ENCODE peak calls at places on chromosomes 7 and 10, in eight cellular contexts. O is SK-N-SH, M is GM12878, K is HepG2, V is HCT116, T is endothelial cell of umbilical vein, R is H1, E is K562. N is an unnamed sample.

GRCh38 chr10:25556457-25556856 is 377.6 kb upstream of the MYO3A start:
- DNase-seq in K (no peak), O (no peak), V (no peak), R (no peak), M (no peak), T (peak), E (peak), N (no peak)

GRCh38 chr7:79647711-79648110 is 194.2 kb upstream of the MAGI2 start:
- DNase-seq in O (no peak), M (no peak), V (no peak), R (no peak), K (no peak), T (no peak), E (no peak), N (no peak)

GRCh38 chr10:43942096-43942885 is 293.6 kb upstream of the ZNF32 start:
- DNase-seq in O (peak), V (no peak), T (no peak), K (no peak), E (no peak), M (no peak), R (peak), N (no peak)

GRCh38 chr10:119526606-119527592 is 15.6 kb downstream of the RGS10 start:
- DNase-seq in M (no peak), E (no peak), T (no peak), O (no peak), K (no peak), R (no peak), V (no peak), N (no peak)

GRCh38 chr7:79877874-79878465 is 256.7 kb upstream of the GNAI1 start:
- DNase-seq in O (peak), K (no peak), R (no peak), M (no peak), E (no peak), T (no peak), V (no peak), N (no peak)

GRCh38 chr10:105413997-105414396 is 772.9 kb downstream of the SORCS3 start:
- DNase-seq in R (no peak), V (no peak), E (no peak), M (no peak), T (no peak), O (no peak), K (no peak), N (no peak)

GRCh38 chr7:18041202-18041601 is 13.6 kb upstream of the PRPS1L1 start:
- DNase-seq in M (no peak), O (no peak), R (no peak), V (no peak), K (no peak), E (no peak), T (no peak), N (no peak)

GRCh38 chr10:103193107-103193819 is at the start of gene NT5C2:
- DNase-seq in M (no peak), R (peak), E (peak), O (peak), K (peak), T (peak), V (peak), N (no peak)

GRCh38 chr7:133491846-133492652 is 239.2 kb downstream of the EXOC4 start:
- DNase-seq in K (no peak), T (no peak), V (no peak), R (no peak), M (no peak), O (no peak), E (peak), N (peak)

GRCh38 chr7:19110026-19110777 is 7.2 kb downstream of the TWIST1 start:
- DNase-seq in E (no peak), R (no peak), O (no peak), T (no peak), M (no peak), V (no peak), K (no peak), N (no peak)

GRCh38 chr10:116783011-116783655 is 40.8 kb upstream of the HSPA12A start:
- DNase-seq in O (no peak), K (no peak), M (no peak), R (no peak), T (no peak), V (no peak), E (no peak), N (no peak)

GRCh38 chr7:91832493-91833045 is 47.9 kb downstream of the MTERF1 start:
- DNase-seq in M (no peak), O (no peak), V (no peak), E (no peak), K (no peak), R (no peak), T (no peak), N (no peak)

GRCh38 chr7:69553190-69553589 is 45.1 kb upstream of the AUTS2 start:
- DNase-seq in R (no peak), E (no peak), T (no peak), O (no peak), V (no peak), M (no peak), K (no peak), N (no peak)

GRCh38 chr10:15784237-15784636 is 64.5 kb upstream of the ITGA8 start:
- DNase-seq in K (no peak), R (no peak), O (no peak), T (no peak), E (no peak), V (no peak), M (no peak), N (no peak)

GRCh38 chr7:124840435-124840834 is 74.8 kb upstream of the GPR37 start:
- DNase-seq in K (peak), R (no peak), V (no peak), O (peak), T (peak), E (peak), M (no peak), N (peak)

GRCh38 chr7:112891698-112892097 is 101.5 kb upstream of the TMEM168 start:
- DNase-seq in R (no peak), E (peak), V (no peak), M (no peak), K (no peak), O (no peak), T (no peak), N (no peak)

GRCh38 chr7:3805151-3805550 is 504.1 kb downstream of the SDK1 start:
- DNase-seq in K (no peak), M (no peak), R (no peak), E (no peak), O (no peak), T (peak), V (no peak), N (peak)

GRCh38 chr10:132047575-132048293 is 18.0 kb upstream of the JAKMIP3 start:
- DNase-seq in K (no peak), M (no peak), R (no peak), T (no peak), V (no peak), O (no peak), E (no peak), N (no peak)

GRCh38 chr7:99473315-99473596 is 566 bp downstream of the ZNF789 start:
- DNase-seq in V (peak), E (peak), O (peak), K (peak), M (peak), R (no peak), T (peak), N (no peak)

GRCh38 chr10:124458874-124459273 is 2.7 kb upstream of the LHPP start:
- DNase-seq in R (no peak), E (no peak), V (no peak), K (no peak), O (no peak), M (no peak), T (no peak), N (no peak)

GRCh38 chr10:124458473-124458872 is 3.1 kb upstream of the LHPP start:
- DNase-seq in M (no peak), E (no peak), K (no peak), R (no peak), T (no peak), V (no peak), O (no peak), N (no peak)

GRCh38 chr10:124461642-124462347 is at the start of gene LHPP:
- DNase-seq in O (peak), R (peak), T (peak), K (peak), M (peak), V (peak), E (peak), N (no peak)

GRCh38 chr10:124460144-124460543 is 1.5 kb upstream of the LHPP start:
- DNase-seq in R (no peak), K (no peak), T (no peak), V (no peak), E (no peak), M (no peak), O (no peak), N (no peak)

GRCh38 chr10:124459395-124459794 is 2.2 kb upstream of the LHPP start:
- DNase-seq in K (no peak), E (no peak), V (no peak), O (no peak), T (no peak), R (no peak), M (no peak), N (no peak)
- TF ChIP-seq POLR2AphosphoS5 in K (no peak), E (no peak), V (no peak), O (no peak), T (no peak), R (no peak), M (no peak), N (no peak)

GRCh38 chr10:6875229-6875544 is 295.1 kb upstream of the PRKCQ start:
- DNase-seq in E (no peak), V (no peak), M (no peak), T (no peak), K (no peak), O (no peak), R (no peak), N (no peak)

GRCh38 chr10:6878067-6878412 is 298.0 kb upstream of the PRKCQ start:
- DNase-seq in E (peak), V (no peak), T (no peak), K (no peak), O (no peak), R (peak), M (no peak), N (no peak)

GRCh38 chr10:6877351-6878066 is 297.4 kb upstream of the PRKCQ start:
- DNase-seq in M (no peak), R (no peak), O (no peak), T (no peak), K (no peak), E (no peak), V (no peak), N (no peak)
- H3K9ac ChIP-seq in M (no peak), R (no peak), O (no peak), T (no peak), K (no peak), E (no peak), V (no peak), N (no peak)

GRCh38 chr10:23069019-23069665 is 26.2 kb upstream of the MSRB2 start:
- DNase-seq in T (no peak), E (no peak), R (no peak), V (no peak), M (peak), K (no peak), O (no peak), N (no peak)
- TF ChIP-seq POLR2AphosphoS5 in T (no peak), E (no peak), R (no peak), V (no peak), M (no peak), K (no peak), O (no peak), N (no peak)

GRCh38 chr7:105389889-105390288 is 1.2 kb upstream of the SRPK2 start:
- DNase-seq in V (no peak), T (no peak), K (no peak), O (no peak), E (no peak), R (no peak), M (no peak), N (no peak)
- H3K9ac ChIP-seq in V (no peak), T (no peak), K (no peak), O (no peak), E (no peak), R (no peak), M (no peak), N (no peak)

DNA sequence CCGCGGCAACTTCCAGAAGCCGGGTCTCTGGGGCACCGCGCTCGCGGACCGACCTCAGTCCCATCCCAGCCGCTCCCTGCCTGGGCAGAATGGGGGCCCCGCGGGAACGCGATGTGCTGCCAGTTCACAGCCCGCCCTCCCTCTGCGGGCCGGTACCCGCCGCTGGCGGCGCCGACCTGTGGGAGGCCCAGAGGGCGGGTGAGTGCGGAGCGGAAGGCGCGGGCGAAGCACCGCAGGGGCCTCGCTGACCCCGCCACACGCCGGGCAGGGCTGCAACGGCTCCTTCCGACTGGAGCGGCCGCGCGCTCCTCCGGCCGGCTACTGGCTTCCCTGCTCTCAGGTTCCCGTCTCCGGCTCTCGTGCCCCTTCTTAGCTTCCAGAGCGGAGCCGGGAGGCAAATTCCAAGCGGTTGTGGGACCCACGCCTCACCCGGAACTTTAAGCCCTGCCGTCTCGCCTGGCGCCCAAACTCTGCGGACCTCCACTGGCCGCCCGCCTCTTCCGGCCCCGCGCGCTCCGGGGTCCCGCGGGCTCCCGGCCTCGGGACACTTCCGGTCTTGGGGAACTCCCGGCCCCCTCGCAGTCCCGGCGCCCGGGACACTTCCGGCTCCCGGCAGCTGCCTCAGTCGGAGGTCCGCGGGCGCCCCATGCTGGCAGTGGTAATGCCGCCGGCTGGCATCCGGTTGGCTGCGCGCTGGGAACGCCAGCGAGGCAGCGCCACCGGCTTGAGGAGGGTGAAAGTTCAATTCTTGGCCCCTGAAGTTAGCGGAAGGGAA is at the start of gene CYREN:
- DNase-seq in K (peak), T (peak), M (no peak), R (peak), O (peak), E (peak), V (peak), N (no peak)
- TF ChIP-seq POLR2AphosphoS5 in K (peak), T (peak), M (peak), R (peak), O (peak), E (peak), V (peak), N (peak)

GRCh38 chr10:79890469-79890868 is 58.4 kb downstream of the SFTPD start:
- DNase-seq in M (no peak), T (no peak), V (no peak), K (no peak), O (no peak), R (no peak), E (no peak), N (no peak)
- H3K9ac ChIP-seq in M (no peak), T (no peak), V (no peak), K (no peak), O (no peak), R (no peak), E (no peak), N (no peak)

GRCh38 chr10:86959737-86960002 is 1.3 kb downstream of the SNCG start:
- DNase-seq in T (no peak), K (no peak), O (no peak), V (no peak), M (no peak), E (no peak), R (no peak), N (no peak)

GRCh38 chr10:86960003-86960862 is 1.8 kb downstream of the SNCG start:
- DNase-seq in K (peak), O (peak), V (peak), E (peak), M (peak), T (peak), R (peak), N (no peak)

GRCh38 chr10:86957471-86958108 is at the start of gene MMRN2:
- DNase-seq in O (no peak), T (peak), R (no peak), K (no peak), E (no peak), V (no peak), M (no peak), N (no peak)

GRCh38 chr10:86958109-86958830 is at the start of gene SNCG:
- DNase-seq in V (no peak), T (peak), R (peak), O (no peak), M (no peak), E (peak), K (no peak), N (no peak)

DNA sequence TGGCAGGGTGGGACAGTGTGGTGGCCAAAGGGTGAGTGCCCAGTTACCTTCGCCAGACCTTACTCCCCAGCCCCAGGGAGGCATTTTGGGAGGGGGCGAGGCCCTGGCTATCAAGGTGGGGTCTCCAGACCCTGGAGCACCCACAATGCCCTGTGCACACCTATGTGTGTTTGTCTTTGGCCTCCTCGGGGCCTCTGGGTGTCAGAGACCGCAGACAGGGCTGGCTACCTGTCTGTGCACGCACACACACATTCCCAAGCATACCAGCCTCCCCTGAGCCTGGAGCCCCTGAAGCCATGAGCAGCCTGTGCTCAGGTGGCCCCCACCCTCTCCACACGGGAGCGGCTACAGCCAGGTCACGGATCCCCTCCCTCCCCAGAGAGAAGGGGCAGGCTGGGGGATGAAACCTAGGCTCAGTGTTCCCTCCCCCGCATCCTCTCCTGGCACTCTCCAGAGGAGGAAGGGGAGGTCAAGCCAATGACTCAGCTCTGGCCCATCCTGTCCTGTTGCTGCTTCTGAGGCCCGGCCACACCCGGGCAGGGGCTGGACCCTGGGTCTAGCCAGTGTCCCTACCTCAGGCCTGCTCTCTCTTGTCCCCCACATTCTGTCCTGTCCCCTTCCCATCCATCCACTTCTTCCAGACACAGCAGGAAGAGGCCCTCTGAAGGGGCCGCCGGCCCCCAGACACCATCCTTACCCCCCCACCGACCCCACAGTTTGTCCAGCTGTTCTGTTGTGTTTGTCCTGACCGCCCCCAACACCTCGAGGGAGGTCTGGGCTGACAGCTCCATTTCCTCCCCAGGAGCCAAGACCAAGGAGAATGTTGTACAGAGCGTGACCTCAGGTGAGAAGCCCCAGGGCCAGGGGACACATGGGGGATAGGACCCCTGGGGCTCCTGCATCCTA is 685 bp downstream of the SNCG start:
- DNase-seq in O (peak), T (peak), K (peak), R (peak), V (peak), E (peak), M (no peak), N (no peak)
- TF ChIP-seq POLR2AphosphoS5 in O (no peak), T (peak), K (no peak), R (no peak), V (peak), E (peak), M (no peak), N (no peak)

GRCh38 chr7:1752771-1753562 is 82.9 kb downstream of the ELFN1 start:
- DNase-seq in V (no peak), R (no peak), M (no peak), O (no peak), K (no peak), T (no peak), E (no peak), N (no peak)
- H3K9ac ChIP-seq in V (no peak), R (no peak), M (no peak), O (no peak), K (no peak), T (no peak), E (no peak), N (no peak)

GRCh38 chr7:98293746-98294145 is 12.3 kb downstream of the BRI3 start:
- DNase-seq in R (no peak), V (no peak), T (no peak), O (no peak), K (no peak), E (no peak), M (no peak), N (no peak)
- TF ChIP-seq POLR2AphosphoS5 in R (no peak), V (no peak), T (peak), O (no peak), K (no peak), E (no peak), M (no peak), N (no peak)

GRCh38 chr7:1508277-1508758 is 4.1 kb upstream of the INTS1 start:
- DNase-seq in M (no peak), V (no peak), T (no peak), O (no peak), K (no peak), E (peak), R (no peak), N (no peak)
- H3K9ac ChIP-seq in M (no peak), V (no peak), T (no peak), O (no peak), K (no peak), E (peak), R (no peak), N (no peak)

N was measured in SK-N-MC.